ENCODE peak calls at places on chromosomes 3 and 15, in nine cellular contexts. E is heart right ventricle; F is upper lobe of right lung; T is T-cell; C is activated T-cell treated with anti-CD3 and anti-CD28 coated beads, Interleukin-2, amount 50 U/mL, for 4 hours; D is naive thymus-derived CD8-positive, alpha-beta T cell; Y is activated CD8-positive, alpha-beta T cell treated with anti-CD3 and anti-CD28 coated beads, Interleukin-2, amount 10 ng/mL, durations not matched to agents 7 days and 5 days; Z is naive B cell; X is DND-41. K is an unnamed sample.

GRCh38 chr15:43126358-43126757 is 7.0 kb upstream of the TMEM62 start:
- ATAC-seq in E (no peak), F (no peak), T (no peak), C (no peak), D (no peak), Y (no peak), Z (no peak), X (no peak), K (no peak)

GRCh38 chr15:84099181-84099580 is 136.4 kb upstream of the GOLGA6L4 start:
- ATAC-seq in E (no peak), F (peak), T (no peak), C (no peak), D (no peak), Y (no peak), Z (peak), X (no peak), K (peak)

GRCh38 chr3:139434764-139435291 is 41.5 kb downstream of the RBP2 start:
- ATAC-seq in E (peak), F (peak), T (no peak), C (no peak), D (no peak), Y (no peak), Z (no peak), X (no peak), K (no peak)

GRCh38 chr3:113231391-113231790 is 20.0 kb downstream of the BOC start:
- ATAC-seq in E (no peak), F (no peak), T (no peak), C (no peak), D (no peak), Y (no peak), Z (no peak), X (no peak), K (no peak)

GRCh38 chr3:194956697-194957396 is 271.2 kb downstream of the FAM43A start:
- ATAC-seq in E (peak), F (no peak), T (no peak), C (no peak), D (no peak), Y (no peak), Z (no peak), X (no peak), K (no peak)

GRCh38 chr15:39736646-39737550 is 45.7 kb downstream of the FSIP1 start:
- ATAC-seq in E (peak), F (peak), T (no peak), C (no peak), D (no peak), Y (no peak), Z (no peak), X (no peak), K (peak)

GRCh38 chr3:138974467-138974866 is 27.4 kb downstream of the FOXL2NB start:
- ATAC-seq in E (no peak), F (no peak), T (no peak), C (no peak), D (no peak), Y (no peak), Z (no peak), X (no peak), K (no peak)

GRCh38 chr3:97278506-97278905 is 464.1 kb downstream of the EPHA6 start:
- ATAC-seq in E (no peak), F (peak), T (no peak), C (no peak), D (no peak), Y (no peak), Z (no peak), X (no peak), K (no peak)

GRCh38 chr3:40829876-40830275 is 305.1 kb downstream of the ZNF621 start:
- ATAC-seq in E (no peak), F (no peak), T (no peak), C (no peak), D (no peak), Y (no peak), Z (no peak), X (no peak), K (no peak)

GRCh38 chr3:100057716-100058575 is 56.4 kb downstream of the FILIP1L start:
- ATAC-seq in E (peak), F (no peak), T (no peak), C (no peak), D (no peak), Y (no peak), Z (no peak), X (no peak), K (no peak)

GRCh38 chr3:143875566-143875965 is 27.3 kb upstream of the SLC9A9 start:
- ATAC-seq in E (no peak), F (no peak), T (no peak), C (no peak), D (no peak), Y (no peak), Z (no peak), X (no peak), K (no peak)